ENCODE peak calls at places on chromosomes 3 and 15, in four cellular contexts. K is NAMALWA; N is activated naive CD4-positive, alpha-beta T cell; L is activated naive CD8-positive, alpha-beta T cell treated with anti-CD3 and anti-CD28 coated beads, Interleukin-2, amount 50 U/mL, for 24 hours. Q is an unnamed sample.

GRCh38 chr15:40142428-40142827 is 18.4 kb upstream of the BUB1B start:
- DNase-seq in K (no peak), N (no peak), L (no peak), Q (no peak)

GRCh38 chr3:134103470-134103869 is 73.7 kb upstream of the SLCO2A1 start:
- DNase-seq in K (no peak), N (no peak), L (no peak), Q (no peak)

GRCh38 chr3:20073683-20074082 is 33.4 kb downstream of the KAT2B start:
- DNase-seq in K (no peak), N (no peak), L (no peak), Q (no peak)

GRCh38 chr3:128170866-128171516 is 17.7 kb downstream of the EEFSEC start:
- DNase-seq in K (peak; percentile 15), N (no peak), L (no peak), Q (peak; percentile 93)

GRCh38 chr3:184333190-184333589 is 4.2 kb upstream of the FAM131A start:
- DNase-seq in K (no peak), N (no peak), L (no peak), Q (no peak)

GRCh38 chr3:171770689-171771620 is 39.3 kb downstream of the PLD1 start:
- DNase-seq in K (peak; percentile 82), N (no peak), L (no peak), Q (peak; percentile 91)

GRCh38 chr3:123084192-123084591 is 17.4 kb downstream of the PDIA5 start:
- DNase-seq in K (no peak), N (no peak), L (no peak), Q (no peak)

GRCh38 chr15:73753250-73754130 is at the start of gene INSYN1:
- DNase-seq in K (no peak), N (no peak), L (no peak), Q (no peak)

GRCh38 chr15:78667578-78668236 is 26.7 kb upstream of the CHRNB4 start:
- DNase-seq in K (no peak), N (no peak), L (no peak), Q (no peak)

GRCh38 chr3:32105291-32106131 is 909 bp upstream of the GPD1L start:
- DNase-seq in K (no peak), N (no peak), L (no peak), Q (no peak)

GRCh38 chr15:89999676-90000174 is 1.4 kb upstream of the ZNF710 start:
- DNase-seq in K (no peak), N (no peak), L (no peak), Q (peak; percentile 48)

GRCh38 chr3:147389265-147390175 is 16.8 kb downstream of the ZIC4 start:
- DNase-seq in K (no peak), N (no peak), L (no peak), Q (no peak)

GRCh38 chr15:66780172-66780972 is 78.3 kb downstream of the SMAD6 start:
- DNase-seq in K (no peak), N (no peak), L (no peak), Q (no peak)

GRCh38 chr3:14879161-14879888 is 60.6 kb downstream of the FGD5 start:
- DNase-seq in K (no peak), N (no peak), L (no peak), Q (no peak)